ENCODE peak calls at places on chromosomes 13 and 19, in five cellular contexts. One of them, this sample, is unnamed.
A peak's percentile ranks its signal among the peaks of the same experiment; 100 is the strongest.

GRCh38 chr13:51998723-51999471 is 12.4 kb downstream of the ATP7B start:
- DNase-seq in naive thymus-derived CD4-positive, alpha-beta T cell: no peak
- DNase-seq in brain microvascular endothelial cell: no peak
- DNase-seq in SJSA1: no peak
- DNase-seq in kidney: no peak
- DNase-seq in this sample: no peak

GRCh38 chr19:40590464-40591265 is 10.5 kb upstream of the LTBP4 start:
- DNase-seq in SJSA1: no peak
- DNase-seq in brain microvascular endothelial cell: no peak
- DNase-seq in naive thymus-derived CD4-positive, alpha-beta T cell: no peak
- DNase-seq in kidney: no peak
- DNase-seq in this sample: no peak

GRCh38 chr13:32988588-32989256 is 27.5 kb upstream of the KL start:
- DNase-seq in SJSA1: no peak
- DNase-seq in brain microvascular endothelial cell: no peak
- DNase-seq in kidney: no peak
- DNase-seq in naive thymus-derived CD4-positive, alpha-beta T cell: no peak
- DNase-seq in this sample: no peak

GRCh38 chr19:58317481-58318072 is 9.2 kb upstream of the ZSCAN22 start:
- DNase-seq in kidney: no peak
- DNase-seq in brain microvascular endothelial cell: peak; percentile 11
- DNase-seq in naive thymus-derived CD4-positive, alpha-beta T cell: no peak
- DNase-seq in SJSA1: no peak
- DNase-seq in this sample: no peak

GRCh38 chr13:102128216-102128800 is 273.5 kb downstream of the FGF14 start:
- DNase-seq in SJSA1: no peak
- DNase-seq in brain microvascular endothelial cell: no peak
- DNase-seq in naive thymus-derived CD4-positive, alpha-beta T cell: no peak
- DNase-seq in kidney: no peak
- DNase-seq in this sample: no peak

GRCh38 chr19:12828494-12828893 is 5.9 kb downstream of the RTBDN start:
- DNase-seq in kidney: no peak
- DNase-seq in naive thymus-derived CD4-positive, alpha-beta T cell: no peak
- DNase-seq in brain microvascular endothelial cell: no peak
- DNase-seq in SJSA1: no peak
- DNase-seq in this sample: no peak

GRCh38 chr13:86907116-86907515 is 764.1 kb upstream of the SLITRK5 start:
- DNase-seq in naive thymus-derived CD4-positive, alpha-beta T cell: no peak
- DNase-seq in kidney: no peak
- DNase-seq in SJSA1: no peak
- DNase-seq in brain microvascular endothelial cell: no peak
- DNase-seq in this sample: no peak

GRCh38 chr19:42634409-42635232 is 39.9 kb upstream of the CEACAM8 start:
- DNase-seq in brain microvascular endothelial cell: peak; percentile 25
- DNase-seq in SJSA1: peak; percentile 34
- DNase-seq in kidney: no peak
- DNase-seq in naive thymus-derived CD4-positive, alpha-beta T cell: peak; percentile 4
- DNase-seq in this sample: no peak

GRCh38 chr13:64709079-64709478 is 2521.1 kb downstream of the PCDH9 start:
- DNase-seq in naive thymus-derived CD4-positive, alpha-beta T cell: no peak
- DNase-seq in brain microvascular endothelial cell: no peak
- DNase-seq in SJSA1: no peak
- DNase-seq in kidney: no peak
- DNase-seq in this sample: no peak

GRCh38 chr19:42466521-42467436 is 24.0 kb upstream of the CXCL17 start:
- DNase-seq in naive thymus-derived CD4-positive, alpha-beta T cell: no peak
- DNase-seq in brain microvascular endothelial cell: no peak
- DNase-seq in kidney: no peak
- DNase-seq in SJSA1: no peak
- DNase-seq in this sample: no peak

GRCh38 chr13:49411353-49411752 is 32.5 kb downstream of the CAB39L start:
- DNase-seq in kidney: no peak
- DNase-seq in SJSA1: no peak
- DNase-seq in naive thymus-derived CD4-positive, alpha-beta T cell: no peak
- DNase-seq in brain microvascular endothelial cell: no peak
- DNase-seq in this sample: no peak

GRCh38 chr19:57682226-57682766 is 519 bp downstream of the ZNF551 start:
- DNase-seq in brain microvascular endothelial cell: no peak
- DNase-seq in naive thymus-derived CD4-positive, alpha-beta T cell: no peak
- DNase-seq in kidney: no peak
- DNase-seq in SJSA1: no peak
- DNase-seq in this sample: no peak

GRCh38 chr13:99955747-99956472 is 15.7 kb downstream of the ZIC5 start:
- DNase-seq in naive thymus-derived CD4-positive, alpha-beta T cell: no peak
- DNase-seq in SJSA1: no peak
- DNase-seq in kidney: no peak
- DNase-seq in brain microvascular endothelial cell: peak; percentile 16
- DNase-seq in this sample: no peak

GRCh38 chr19:40229484-40229883 is 3.0 kb upstream of the CCNP start:
- DNase-seq in brain microvascular endothelial cell: peak; percentile 25
- DNase-seq in naive thymus-derived CD4-positive, alpha-beta T cell: no peak
- DNase-seq in kidney: no peak
- DNase-seq in SJSA1: no peak
- DNase-seq in this sample: no peak

GRCh38 chr19:11473725-11474124 is 7.1 kb downstream of the ELAVL3 start:
- DNase-seq in brain microvascular endothelial cell: no peak
- DNase-seq in kidney: no peak
- DNase-seq in naive thymus-derived CD4-positive, alpha-beta T cell: no peak
- DNase-seq in SJSA1: no peak
- DNase-seq in this sample: no peak

GRCh38 chr19:13024958-13025653 is 29.8 kb downstream of the NFIX start:
- DNase-seq in brain microvascular endothelial cell: no peak
- DNase-seq in naive thymus-derived CD4-positive, alpha-beta T cell: no peak
- DNase-seq in kidney: no peak
- DNase-seq in SJSA1: no peak
- DNase-seq in this sample: no peak

GRCh38 chr19:48636859-48637448 is at the start of gene DBP:
- DNase-seq in naive thymus-derived CD4-positive, alpha-beta T cell: no peak
- DNase-seq in kidney: peak; percentile 92
- DNase-seq in brain microvascular endothelial cell: no peak
- DNase-seq in SJSA1: no peak
- DNase-seq in this sample: peak; percentile 70

DNA sequence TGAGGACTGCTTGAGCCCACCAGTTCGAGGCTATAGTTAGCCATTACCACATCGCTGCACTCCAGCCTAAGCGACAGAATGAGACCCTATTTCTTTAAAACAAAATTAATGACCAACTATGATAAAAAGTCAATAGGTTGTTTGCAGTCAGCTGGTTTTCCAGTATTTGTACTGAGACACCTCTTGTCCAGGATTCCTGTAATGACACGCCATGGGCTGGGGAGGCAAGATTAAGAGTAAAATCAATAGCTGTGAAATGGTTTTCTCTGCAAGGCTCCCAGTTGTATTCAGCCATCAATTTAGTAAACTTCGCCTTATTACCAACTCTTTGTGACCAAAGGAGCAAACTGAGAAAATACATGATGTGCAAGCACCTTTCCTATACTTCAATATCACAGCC is 29.5 kb downstream of the STK24 start:
- DNase-seq in kidney: no peak
- DNase-seq in brain microvascular endothelial cell: no peak
- DNase-seq in SJSA1: no peak
- DNase-seq in naive thymus-derived CD4-positive, alpha-beta T cell: no peak
- DNase-seq in this sample: no peak
- H3K27ac ChIP-seq in kidney: no peak overlapping the region
- H3K27ac ChIP-seq in brain microvascular endothelial cell: no peak overlapping the region
- H3K27ac ChIP-seq in SJSA1: no peak overlapping the region
- H3K27ac ChIP-seq in naive thymus-derived CD4-positive, alpha-beta T cell: no peak overlapping the region
- H3K27ac ChIP-seq in this sample: no peak overlapping the region

GRCh38 chr19:6272913-6273600 is 6.7 kb downstream of the MLLT1 start:
- DNase-seq in SJSA1: no peak
- DNase-seq in brain microvascular endothelial cell: no peak
- DNase-seq in kidney: no peak
- DNase-seq in naive thymus-derived CD4-positive, alpha-beta T cell: no peak
- DNase-seq in this sample: no peak

GRCh38 chr19:6271251-6271650 is 8.5 kb downstream of the MLLT1 start:
- DNase-seq in SJSA1: no peak
- DNase-seq in brain microvascular endothelial cell: no peak
- DNase-seq in naive thymus-derived CD4-positive, alpha-beta T cell: no peak
- DNase-seq in kidney: peak; percentile 65
- DNase-seq in this sample: no peak

GRCh38 chr19:6270822-6271221 is 9.0 kb downstream of the MLLT1 start:
- DNase-seq in brain microvascular endothelial cell: no peak
- DNase-seq in SJSA1: no peak
- DNase-seq in naive thymus-derived CD4-positive, alpha-beta T cell: no peak
- DNase-seq in kidney: no peak
- DNase-seq in this sample: no peak

GRCh38 chr19:6272411-6272791 is 7.4 kb downstream of the MLLT1 start:
- DNase-seq in SJSA1: no peak
- DNase-seq in kidney: no peak
- DNase-seq in brain microvascular endothelial cell: no peak
- DNase-seq in naive thymus-derived CD4-positive, alpha-beta T cell: no peak
- DNase-seq in this sample: no peak

GRCh38 chr19:6271721-6272410 is 7.9 kb downstream of the MLLT1 start:
- DNase-seq in SJSA1: peak; percentile 71
- DNase-seq in brain microvascular endothelial cell: no peak
- DNase-seq in naive thymus-derived CD4-positive, alpha-beta T cell: no peak
- DNase-seq in kidney: peak; percentile 93
- DNase-seq in this sample: no peak
- H3K27ac ChIP-seq in SJSA1: peak overlapping the region; percentile 67
- H3K27ac ChIP-seq in brain microvascular endothelial cell: peak overlapping the region; percentile 51
- H3K27ac ChIP-seq in naive thymus-derived CD4-positive, alpha-beta T cell: no peak overlapping the region
- H3K27ac ChIP-seq in kidney: peak overlapping the region; percentile 75
- H3K27ac ChIP-seq in this sample: peak overlapping the region; percentile 11

GRCh38 chr19:30029721-30030510 is 87.9 kb downstream of the URI1 start:
- DNase-seq in brain microvascular endothelial cell: peak; percentile 73
- DNase-seq in naive thymus-derived CD4-positive, alpha-beta T cell: no peak
- DNase-seq in SJSA1: peak; percentile 93
- DNase-seq in kidney: no peak
- DNase-seq in this sample: no peak
- H3K27ac ChIP-seq in brain microvascular endothelial cell: peak overlapping the region; percentile 76
- H3K27ac ChIP-seq in naive thymus-derived CD4-positive, alpha-beta T cell: no peak overlapping the region
- H3K27ac ChIP-seq in SJSA1: peak overlapping the region; percentile 95
- H3K27ac ChIP-seq in kidney: no peak overlapping the region
- H3K27ac ChIP-seq in this sample: no peak overlapping the region

GRCh38 chr13:73673931-73674330 is 460.3 kb downstream of the KLF12 start:
- DNase-seq in brain microvascular endothelial cell: no peak
- DNase-seq in SJSA1: no peak
- DNase-seq in kidney: no peak
- DNase-seq in naive thymus-derived CD4-positive, alpha-beta T cell: no peak
- DNase-seq in this sample: no peak
- H3K27ac ChIP-seq in brain microvascular endothelial cell: no peak overlapping the region
- H3K27ac ChIP-seq in SJSA1: no peak overlapping the region
- H3K27ac ChIP-seq in kidney: no peak overlapping the region
- H3K27ac ChIP-seq in naive thymus-derived CD4-positive, alpha-beta T cell: no peak overlapping the region
- H3K27ac ChIP-seq in this sample: no peak overlapping the region